ENCODE peak calls at places on chromosome 19, in six cellular contexts. One of them, this sample, is unnamed.

GRCh38 chr19:51311388-51312257 is at the start of gene IGLON5:
- DNase-seq in dorsolateral prefrontal cortex: no peak
- DNase-seq in cardiac fibroblast: no peak
- DNase-seq in Calu3: no peak
- DNase-seq in WTC11: peak; percentile 72
- DNase-seq in heart right ventricle: no peak
- DNase-seq in this sample: no peak

GRCh38 chr19:18865973-18866799 is 29.8 kb downstream of the CERS1 start:
- DNase-seq in WTC11: peak; percentile 78
- DNase-seq in dorsolateral prefrontal cortex: peak; percentile 84
- DNase-seq in Calu3: peak; percentile 43
- DNase-seq in heart right ventricle: peak; percentile 59
- DNase-seq in cardiac fibroblast: peak; percentile 66
- DNase-seq in this sample: peak; percentile 77

GRCh38 chr19:42038675-42039074 is 31.3 kb downstream of the GRIK5 start:
- DNase-seq in Calu3: no peak
- DNase-seq in WTC11: no peak
- DNase-seq in dorsolateral prefrontal cortex: peak; percentile 59
- DNase-seq in cardiac fibroblast: peak; percentile 4
- DNase-seq in heart right ventricle: peak; percentile 81
- DNase-seq in this sample: no peak

GRCh38 chr19:43488179-43488578 is 16.4 kb downstream of the PHLDB3 start:
- DNase-seq in WTC11: no peak
- DNase-seq in Calu3: no peak
- DNase-seq in dorsolateral prefrontal cortex: no peak
- DNase-seq in cardiac fibroblast: no peak
- DNase-seq in heart right ventricle: no peak
- DNase-seq in this sample: no peak

GRCh38 chr19:31120952-31121351 is 228.3 kb downstream of the TSHZ3 start:
- DNase-seq in WTC11: no peak
- DNase-seq in heart right ventricle: no peak
- DNase-seq in Calu3: no peak
- DNase-seq in dorsolateral prefrontal cortex: no peak
- DNase-seq in cardiac fibroblast: no peak
- DNase-seq in this sample: no peak

GRCh38 chr19:32020538-32020937 is 324.9 kb upstream of the ZNF507 start:
- DNase-seq in heart right ventricle: no peak
- DNase-seq in cardiac fibroblast: no peak
- DNase-seq in dorsolateral prefrontal cortex: no peak
- DNase-seq in WTC11: no peak
- DNase-seq in Calu3: no peak
- DNase-seq in this sample: no peak

GRCh38 chr19:35027851-35028599 is 2.2 kb upstream of the SCN1B start:
- DNase-seq in cardiac fibroblast: peak; percentile 50
- DNase-seq in WTC11: no peak
- DNase-seq in Calu3: peak; percentile 28
- DNase-seq in heart right ventricle: no peak
- DNase-seq in dorsolateral prefrontal cortex: no peak
- DNase-seq in this sample: no peak

GRCh38 chr19:7788178-7788932 is 25.3 kb downstream of the CLEC4M start:
- DNase-seq in heart right ventricle: no peak
- DNase-seq in cardiac fibroblast: no peak
- DNase-seq in WTC11: peak; percentile 36
- DNase-seq in Calu3: no peak
- DNase-seq in dorsolateral prefrontal cortex: peak; percentile 56
- DNase-seq in this sample: no peak

GRCh38 chr19:19061491-19061890 is 2.3 kb upstream of the SLC25A42 start:
- DNase-seq in Calu3: no peak
- DNase-seq in cardiac fibroblast: no peak
- DNase-seq in dorsolateral prefrontal cortex: no peak
- DNase-seq in WTC11: no peak
- DNase-seq in heart right ventricle: peak; percentile 51
- DNase-seq in this sample: no peak

GRCh38 chr19:3556978-3557460 is 367 bp downstream of the MFSD12 start:
- DNase-seq in dorsolateral prefrontal cortex: no peak
- DNase-seq in cardiac fibroblast: no peak
- DNase-seq in Calu3: peak; percentile 67
- DNase-seq in WTC11: peak; percentile 36
- DNase-seq in heart right ventricle: no peak
- DNase-seq in this sample: no peak

GRCh38 chr19:6100284-6100915 is 9.9 kb downstream of the RFX2 start:
- DNase-seq in Calu3: no peak
- DNase-seq in cardiac fibroblast: no peak
- DNase-seq in dorsolateral prefrontal cortex: no peak
- DNase-seq in WTC11: no peak
- DNase-seq in heart right ventricle: no peak
- DNase-seq in this sample: no peak
- TF ChIP-seq CTCF in Calu3: no peak
- TF ChIP-seq CTCF in cardiac fibroblast: no peak
- TF ChIP-seq CTCF in dorsolateral prefrontal cortex: no peak
- TF ChIP-seq CTCF in WTC11: no peak
- TF ChIP-seq CTCF in heart right ventricle: peak; percentile 54
- TF ChIP-seq CTCF in this sample: no peak

DNA sequence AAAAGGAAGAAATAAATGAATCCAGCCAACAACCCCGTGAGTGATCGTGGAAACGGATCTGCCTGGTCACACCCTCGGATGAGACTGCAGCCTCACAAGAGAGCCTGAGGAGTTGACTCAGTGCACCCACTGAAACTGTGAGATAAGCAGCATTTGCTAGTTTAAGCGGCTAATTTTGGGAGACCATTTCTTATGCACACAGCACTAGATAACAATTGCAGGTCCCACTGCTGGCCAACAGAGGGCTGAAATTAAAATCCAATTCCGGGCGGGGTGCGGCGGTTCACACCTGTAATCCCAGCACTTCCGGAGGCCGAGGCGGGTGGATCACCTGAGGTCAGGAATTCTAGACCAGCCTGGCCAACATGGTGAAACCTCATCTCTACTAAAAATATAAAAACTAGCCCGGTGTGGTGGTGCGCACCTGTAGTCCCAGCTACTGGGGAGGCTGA is 3.6 kb downstream of the UQCR11 start:
- DNase-seq in heart right ventricle: no peak
- DNase-seq in Calu3: no peak
- DNase-seq in dorsolateral prefrontal cortex: no peak
- DNase-seq in cardiac fibroblast: no peak
- DNase-seq in WTC11: no peak
- DNase-seq in this sample: no peak
- TF ChIP-seq CTCF in heart right ventricle: no peak
- TF ChIP-seq CTCF in Calu3: no peak
- TF ChIP-seq CTCF in dorsolateral prefrontal cortex: no peak
- TF ChIP-seq CTCF in cardiac fibroblast: peak; percentile 21
- TF ChIP-seq CTCF in WTC11: no peak
- TF ChIP-seq CTCF in this sample: peak; percentile 47

GRCh38 chr19:11987405-11988231 is 22.8 kb downstream of the ZNF763 start:
- DNase-seq in WTC11: peak; percentile 98
- DNase-seq in Calu3: peak; percentile 91
- DNase-seq in dorsolateral prefrontal cortex: peak; percentile 92
- DNase-seq in cardiac fibroblast: peak; percentile 94
- DNase-seq in heart right ventricle: peak; percentile 96
- DNase-seq in this sample: peak; percentile 93
- TF ChIP-seq CTCF in WTC11: no peak
- TF ChIP-seq CTCF in Calu3: no peak
- TF ChIP-seq CTCF in dorsolateral prefrontal cortex: peak; percentile 19
- TF ChIP-seq CTCF in cardiac fibroblast: no peak
- TF ChIP-seq CTCF in heart right ventricle: no peak
- TF ChIP-seq CTCF in this sample: no peak

GRCh38 chr19:9945319-9945966 is 9.1 kb upstream of the OLFM2 start:
- DNase-seq in dorsolateral prefrontal cortex: peak; percentile 47
- DNase-seq in heart right ventricle: peak; percentile 89
- DNase-seq in WTC11: peak; percentile 36
- DNase-seq in Calu3: no peak
- DNase-seq in cardiac fibroblast: peak; percentile 99
- DNase-seq in this sample: no peak
- TF ChIP-seq CTCF in dorsolateral prefrontal cortex: no peak
- TF ChIP-seq CTCF in heart right ventricle: peak; percentile 49
- TF ChIP-seq CTCF in WTC11: no peak
- TF ChIP-seq CTCF in Calu3: no peak
- TF ChIP-seq CTCF in cardiac fibroblast: no peak
- TF ChIP-seq CTCF in this sample: no peak

DNA sequence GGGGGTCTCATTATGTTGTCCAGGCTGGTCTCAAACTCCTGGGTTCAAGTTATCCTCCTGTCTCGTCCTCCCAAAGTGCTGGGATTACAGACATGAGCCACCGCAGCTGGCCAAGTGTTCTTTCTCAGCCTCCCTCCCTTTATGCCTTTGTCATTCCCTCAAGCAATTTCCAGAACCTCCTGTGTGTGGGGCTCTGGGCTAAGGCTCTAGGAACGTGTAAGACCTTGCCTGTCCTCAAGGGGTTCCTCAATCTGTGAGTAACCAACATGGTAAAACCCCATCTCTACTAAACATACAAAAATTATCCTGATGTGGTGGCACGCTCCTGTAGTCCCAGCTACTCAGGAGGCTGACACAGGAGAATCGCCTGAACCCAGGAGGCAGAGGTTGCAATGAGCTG is 15.5 kb upstream of the SPACA4 start:
- DNase-seq in heart right ventricle: no peak
- DNase-seq in dorsolateral prefrontal cortex: no peak
- DNase-seq in cardiac fibroblast: peak; percentile 34
- DNase-seq in Calu3: no peak
- DNase-seq in WTC11: no peak
- DNase-seq in this sample: no peak
- TF ChIP-seq CTCF in heart right ventricle: no peak
- TF ChIP-seq CTCF in dorsolateral prefrontal cortex: no peak
- TF ChIP-seq CTCF in cardiac fibroblast: no peak
- TF ChIP-seq CTCF in Calu3: no peak
- TF ChIP-seq CTCF in WTC11: no peak
- TF ChIP-seq CTCF in this sample: peak; percentile 23

DNA sequence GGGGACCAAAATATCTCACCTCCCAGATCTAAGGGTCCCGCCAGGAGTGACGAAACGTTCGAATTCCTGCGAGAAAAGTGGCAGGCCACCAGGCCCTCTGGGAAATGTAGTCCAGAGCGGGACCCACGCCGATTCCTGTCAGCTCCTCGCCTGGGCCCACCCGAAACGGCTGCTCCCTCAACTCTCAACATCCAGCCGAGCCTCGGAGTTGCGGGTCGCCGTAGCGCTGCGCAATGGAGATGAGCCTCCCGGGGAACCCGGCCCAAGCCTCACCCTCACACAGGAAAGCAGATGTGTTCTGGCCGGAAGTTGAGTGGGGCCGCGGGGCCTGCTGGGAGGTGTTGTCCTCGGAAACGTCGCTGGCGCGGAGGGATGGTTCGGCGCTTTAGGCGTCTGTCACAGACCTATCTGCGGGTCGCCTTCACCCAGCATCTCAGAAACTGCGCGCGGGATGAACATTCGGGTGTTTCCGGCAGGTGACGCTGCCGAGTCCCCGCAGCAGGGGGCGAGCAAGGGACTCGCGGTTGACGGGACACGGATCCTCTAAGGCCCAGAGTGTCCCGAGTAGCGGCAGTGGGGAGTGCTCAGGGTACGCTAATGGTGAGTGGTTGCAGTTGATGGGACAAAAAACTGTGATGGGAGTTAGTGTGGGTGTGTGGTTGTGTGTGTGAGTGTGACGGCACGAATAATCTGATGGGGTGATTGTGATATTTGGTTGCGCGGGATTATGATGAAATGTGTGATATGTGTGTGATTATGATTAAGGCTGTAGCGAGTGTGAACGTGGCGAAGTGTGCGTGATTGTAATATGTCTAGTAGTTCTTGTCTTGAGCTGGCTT is at the start of the genes ZNF568 and ZNF829:
- DNase-seq in WTC11: peak; percentile 90
- DNase-seq in heart right ventricle: peak; percentile 93
- DNase-seq in cardiac fibroblast: peak; percentile 90
- DNase-seq in Calu3: peak; percentile 85
- DNase-seq in dorsolateral prefrontal cortex: peak; percentile 94
- DNase-seq in this sample: peak; percentile 62
- TF ChIP-seq CTCF in WTC11: peak; percentile 45
- TF ChIP-seq CTCF in heart right ventricle: peak; percentile 77
- TF ChIP-seq CTCF in cardiac fibroblast: peak; percentile 79
- TF ChIP-seq CTCF in Calu3: peak; percentile 64
- TF ChIP-seq CTCF in dorsolateral prefrontal cortex: peak; percentile 49
- TF ChIP-seq CTCF in this sample: peak; percentile 73

DNA sequence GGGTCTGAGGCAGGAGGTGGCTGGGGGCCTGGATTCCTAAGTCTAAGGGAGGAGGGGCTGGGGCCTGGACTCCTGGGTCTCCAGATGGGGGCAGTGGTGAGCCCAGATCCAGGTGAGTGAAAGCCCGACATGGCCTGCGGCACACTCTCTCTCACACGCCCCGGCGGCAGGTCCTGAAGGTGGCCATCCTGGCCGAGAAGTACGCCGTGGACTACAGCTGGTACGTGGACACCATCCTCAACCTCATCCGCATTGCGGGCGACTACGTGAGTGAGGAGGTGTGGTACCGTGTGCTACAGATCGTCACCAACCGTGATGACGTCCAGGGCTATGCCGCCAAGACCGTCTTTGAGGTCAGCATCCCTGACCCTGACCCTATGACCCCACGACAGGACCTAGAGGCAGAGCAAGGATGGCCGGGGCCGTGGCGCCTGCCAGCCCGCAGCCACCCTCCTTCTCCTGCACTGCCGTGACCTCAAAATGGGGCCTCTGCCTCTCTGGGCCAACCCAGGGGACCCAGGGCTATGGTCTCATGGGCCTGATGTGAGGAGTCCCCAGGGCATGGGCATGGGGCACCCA is 13.2 kb downstream of the FUZ start:
- DNase-seq in dorsolateral prefrontal cortex: no peak
- DNase-seq in Calu3: no peak
- DNase-seq in cardiac fibroblast: no peak
- DNase-seq in heart right ventricle: no peak
- DNase-seq in WTC11: peak; percentile 82
- DNase-seq in this sample: no peak
- TF ChIP-seq CTCF in dorsolateral prefrontal cortex: no peak
- TF ChIP-seq CTCF in Calu3: peak; percentile 33
- TF ChIP-seq CTCF in cardiac fibroblast: no peak
- TF ChIP-seq CTCF in heart right ventricle: peak; percentile 15
- TF ChIP-seq CTCF in WTC11: peak; percentile 35
- TF ChIP-seq CTCF in this sample: peak; percentile 31

GRCh38 chr19:15371119-15371518 is 8.5 kb downstream of the AKAP8 start:
- DNase-seq in WTC11: no peak
- DNase-seq in dorsolateral prefrontal cortex: no peak
- DNase-seq in Calu3: no peak
- DNase-seq in cardiac fibroblast: no peak
- DNase-seq in heart right ventricle: no peak
- DNase-seq in this sample: no peak
- TF ChIP-seq CTCF in WTC11: no peak
- TF ChIP-seq CTCF in dorsolateral prefrontal cortex: no peak
- TF ChIP-seq CTCF in Calu3: no peak
- TF ChIP-seq CTCF in cardiac fibroblast: no peak
- TF ChIP-seq CTCF in heart right ventricle: no peak
- TF ChIP-seq CTCF in this sample: no peak

GRCh38 chr19:17677002-17677401 is 11.2 kb downstream of the UNC13A start:
- DNase-seq in Calu3: no peak
- DNase-seq in dorsolateral prefrontal cortex: no peak
- DNase-seq in cardiac fibroblast: no peak
- DNase-seq in WTC11: peak; percentile 45
- DNase-seq in heart right ventricle: no peak
- DNase-seq in this sample: no peak
- TF ChIP-seq CTCF in Calu3: no peak
- TF ChIP-seq CTCF in dorsolateral prefrontal cortex: no peak
- TF ChIP-seq CTCF in cardiac fibroblast: no peak
- TF ChIP-seq CTCF in WTC11: no peak
- TF ChIP-seq CTCF in heart right ventricle: peak; percentile 23
- TF ChIP-seq CTCF in this sample: peak; percentile 15